ENCODE peak calls at places on chromosomes 2 and 18, in seven cellular contexts. One of them, this sample, is unnamed.

GRCh38 chr2:96737831-96738230 is 2.0 kb downstream of the LMAN2L start:
- DNase-seq in neuronal stem cell: no peak
- DNase-seq in MM.1S: no peak
- DNase-seq in endothelial cell of umbilical vein: no peak
- DNase-seq in mesenchymal stem cell: no peak
- DNase-seq in HCT116: no peak
- DNase-seq in kidney: no peak
- DNase-seq in this sample: no peak

GRCh38 chr2:109258376-109258775 is 129.4 kb downstream of the SH3RF3 start:
- DNase-seq in HCT116: no peak
- DNase-seq in mesenchymal stem cell: no peak
- DNase-seq in kidney: no peak
- DNase-seq in neuronal stem cell: no peak
- DNase-seq in MM.1S: no peak
- DNase-seq in endothelial cell of umbilical vein: no peak
- DNase-seq in this sample: no peak

GRCh38 chr2:84234103-84234502 is 225.0 kb downstream of the SUCLG1 start:
- DNase-seq in neuronal stem cell: no peak
- DNase-seq in HCT116: no peak
- DNase-seq in MM.1S: no peak
- DNase-seq in endothelial cell of umbilical vein: no peak
- DNase-seq in kidney: no peak
- DNase-seq in mesenchymal stem cell: no peak
- DNase-seq in this sample: no peak

GRCh38 chr2:10497797-10498251 is 49.7 kb upstream of the ODC1 start:
- DNase-seq in mesenchymal stem cell: peak; percentile 83
- DNase-seq in MM.1S: no peak
- DNase-seq in endothelial cell of umbilical vein: peak; percentile 4
- DNase-seq in HCT116: peak; percentile 49
- DNase-seq in neuronal stem cell: no peak
- DNase-seq in kidney: peak; percentile 91
- DNase-seq in this sample: no peak

GRCh38 chr2:173658946-173659371 is 304.3 kb downstream of the CDCA7 start:
- DNase-seq in endothelial cell of umbilical vein: no peak
- DNase-seq in MM.1S: no peak
- DNase-seq in mesenchymal stem cell: no peak
- DNase-seq in HCT116: no peak
- DNase-seq in kidney: no peak
- DNase-seq in neuronal stem cell: no peak
- DNase-seq in this sample: no peak

GRCh38 chr2:135055182-135055786 is 3.2 kb downstream of the RAB3GAP1 start:
- DNase-seq in mesenchymal stem cell: peak; percentile 69
- DNase-seq in MM.1S: no peak
- DNase-seq in HCT116: no peak
- DNase-seq in kidney: no peak
- DNase-seq in neuronal stem cell: no peak
- DNase-seq in endothelial cell of umbilical vein: peak; percentile 53
- DNase-seq in this sample: no peak

GRCh38 chr18:12017079-12017478 is 35.8 kb downstream of the IMPA2 start:
- DNase-seq in MM.1S: no peak
- DNase-seq in kidney: peak; percentile 36
- DNase-seq in mesenchymal stem cell: no peak
- DNase-seq in neuronal stem cell: no peak
- DNase-seq in HCT116: no peak
- DNase-seq in endothelial cell of umbilical vein: no peak
- DNase-seq in this sample: no peak

GRCh38 chr2:147033046-147033445 is 811.8 kb upstream of the ACVR2A start:
- DNase-seq in mesenchymal stem cell: no peak
- DNase-seq in kidney: no peak
- DNase-seq in MM.1S: no peak
- DNase-seq in HCT116: no peak
- DNase-seq in endothelial cell of umbilical vein: no peak
- DNase-seq in neuronal stem cell: no peak
- DNase-seq in this sample: no peak

GRCh38 chr2:236659758-236660150 is 90.1 kb downstream of the ACKR3 start:
- DNase-seq in kidney: no peak
- DNase-seq in HCT116: no peak
- DNase-seq in endothelial cell of umbilical vein: no peak
- DNase-seq in neuronal stem cell: no peak
- DNase-seq in MM.1S: no peak
- DNase-seq in mesenchymal stem cell: peak; percentile 62
- DNase-seq in this sample: no peak

GRCh38 chr18:10798727-10799435 is 273.1 kb downstream of the NAPG start:
- DNase-seq in endothelial cell of umbilical vein: no peak
- DNase-seq in kidney: no peak
- DNase-seq in mesenchymal stem cell: no peak
- DNase-seq in HCT116: no peak
- DNase-seq in MM.1S: peak; percentile 17
- DNase-seq in neuronal stem cell: no peak
- DNase-seq in this sample: no peak

GRCh38 chr2:70084973-70085710 is 2.1 kb upstream of the PCBP1 start:
- DNase-seq in MM.1S: peak; percentile 89
- DNase-seq in neuronal stem cell: no peak
- DNase-seq in kidney: no peak
- DNase-seq in HCT116: peak; percentile 65
- DNase-seq in endothelial cell of umbilical vein: no peak
- DNase-seq in mesenchymal stem cell: no peak
- DNase-seq in this sample: peak; percentile 94

GRCh38 chr18:73945130-73945792 is 202.4 kb downstream of the FBXO15 start:
- DNase-seq in MM.1S: no peak
- DNase-seq in kidney: no peak
- DNase-seq in mesenchymal stem cell: no peak
- DNase-seq in HCT116: no peak
- DNase-seq in endothelial cell of umbilical vein: no peak
- DNase-seq in neuronal stem cell: no peak
- DNase-seq in this sample: no peak

GRCh38 chr18:75374466-75374865 is 53.0 kb downstream of the SMIM21 start:
- DNase-seq in endothelial cell of umbilical vein: no peak
- DNase-seq in HCT116: no peak
- DNase-seq in neuronal stem cell: no peak
- DNase-seq in MM.1S: no peak
- DNase-seq in kidney: no peak
- DNase-seq in mesenchymal stem cell: no peak
- DNase-seq in this sample: no peak

GRCh38 chr2:208542465-208543041 is 136.0 kb downstream of the PTH2R start:
- DNase-seq in HCT116: no peak
- DNase-seq in neuronal stem cell: no peak
- DNase-seq in kidney: peak; percentile 13
- DNase-seq in mesenchymal stem cell: no peak
- DNase-seq in MM.1S: no peak
- DNase-seq in endothelial cell of umbilical vein: no peak
- DNase-seq in this sample: no peak

GRCh38 chr2:215141706-215142105 is 3.3 kb upstream of the ABCA12 start:
- DNase-seq in kidney: no peak
- DNase-seq in neuronal stem cell: no peak
- DNase-seq in mesenchymal stem cell: no peak
- DNase-seq in endothelial cell of umbilical vein: no peak
- DNase-seq in MM.1S: no peak
- DNase-seq in HCT116: no peak
- DNase-seq in this sample: no peak

GRCh38 chr2:232229296-232229916 is 149.1 kb upstream of the ALPP start:
- DNase-seq in endothelial cell of umbilical vein: peak; percentile 37
- DNase-seq in neuronal stem cell: no peak
- DNase-seq in HCT116: no peak
- DNase-seq in kidney: peak; percentile 73
- DNase-seq in MM.1S: no peak
- DNase-seq in mesenchymal stem cell: peak; percentile 84
- DNase-seq in this sample: no peak

GRCh38 chr2:217851191-217852020 is 151.4 kb downstream of the TNS1 start:
- DNase-seq in neuronal stem cell: no peak
- DNase-seq in mesenchymal stem cell: peak; percentile 91
- DNase-seq in HCT116: no peak
- DNase-seq in kidney: no peak
- DNase-seq in endothelial cell of umbilical vein: peak; percentile 18
- DNase-seq in MM.1S: no peak
- DNase-seq in this sample: no peak

GRCh38 chr2:154233231-154233630 is 361.5 kb downstream of the GALNT13 start:
- DNase-seq in neuronal stem cell: no peak
- DNase-seq in kidney: no peak
- DNase-seq in mesenchymal stem cell: no peak
- DNase-seq in HCT116: no peak
- DNase-seq in MM.1S: no peak
- DNase-seq in endothelial cell of umbilical vein: no peak
- DNase-seq in this sample: no peak

GRCh38 chr2:195445639-195446038 is 211.4 kb upstream of the SLC39A10 start:
- DNase-seq in kidney: no peak
- DNase-seq in MM.1S: no peak
- DNase-seq in endothelial cell of umbilical vein: no peak
- DNase-seq in HCT116: no peak
- DNase-seq in mesenchymal stem cell: peak; percentile 39
- DNase-seq in neuronal stem cell: no peak
- DNase-seq in this sample: no peak

GRCh38 chr2:181311841-181312240 is 145.3 kb upstream of the ITGA4 start:
- DNase-seq in kidney: no peak
- DNase-seq in HCT116: no peak
- DNase-seq in endothelial cell of umbilical vein: no peak
- DNase-seq in neuronal stem cell: no peak
- DNase-seq in mesenchymal stem cell: no peak
- DNase-seq in MM.1S: peak; percentile 71
- DNase-seq in this sample: peak; percentile 76

GRCh38 chr18:61765097-61765496 is 127.7 kb downstream of the RNF152 start:
- DNase-seq in mesenchymal stem cell: peak; percentile 61
- DNase-seq in neuronal stem cell: peak; percentile 11
- DNase-seq in MM.1S: no peak
- DNase-seq in endothelial cell of umbilical vein: no peak
- DNase-seq in kidney: no peak
- DNase-seq in HCT116: no peak
- DNase-seq in this sample: no peak

GRCh38 chr2:20650880-20651730 is at the start of gene HS1BP3:
- DNase-seq in endothelial cell of umbilical vein: peak; percentile 77
- DNase-seq in kidney: peak; percentile 96
- DNase-seq in HCT116: peak; percentile 28
- DNase-seq in mesenchymal stem cell: peak; percentile 72
- DNase-seq in MM.1S: peak; percentile 89
- DNase-seq in neuronal stem cell: peak; percentile 81
- DNase-seq in this sample: peak; percentile 95

DNA sequence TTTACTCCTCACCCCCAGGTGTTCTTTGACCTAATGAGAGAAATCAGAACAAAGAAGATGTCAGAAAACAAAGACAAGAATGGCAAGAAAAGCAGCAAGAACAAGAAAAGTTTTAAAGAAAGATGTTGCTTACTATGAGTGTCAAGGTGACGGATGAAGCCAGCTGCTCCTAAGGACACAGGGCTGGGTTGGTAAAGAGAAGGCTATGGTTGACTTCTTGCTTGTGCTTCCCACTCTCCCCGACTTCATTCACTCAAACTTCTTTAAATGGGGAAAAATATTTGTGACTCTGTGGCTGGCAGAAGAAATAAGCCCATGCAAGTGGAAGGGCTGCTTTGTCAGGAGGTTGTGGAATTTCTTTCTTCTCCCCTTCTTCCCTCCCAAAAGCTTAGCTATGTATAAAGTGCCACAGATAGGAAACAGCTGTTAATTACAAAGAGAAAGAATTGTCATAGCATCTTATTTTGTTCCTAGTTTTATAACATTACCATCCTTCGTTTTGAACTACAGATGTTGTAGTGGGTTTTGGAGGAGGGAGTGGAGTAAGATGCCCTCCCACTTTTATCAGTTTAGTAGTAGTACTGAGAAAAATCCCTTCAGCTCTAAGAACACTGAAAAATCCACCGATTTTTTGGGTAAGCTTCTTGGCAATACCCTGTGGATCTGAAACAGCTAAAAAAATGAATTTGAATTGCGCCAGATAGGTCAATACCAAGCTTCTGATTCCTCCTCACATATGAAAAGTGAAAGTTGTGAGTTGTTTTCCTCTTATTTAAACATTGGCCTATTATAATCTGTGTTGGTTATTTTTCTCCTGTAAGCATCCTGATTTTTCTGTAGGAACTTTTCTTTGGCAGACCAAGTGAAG is 40.7 kb downstream of the RALB start:
- DNase-seq in endothelial cell of umbilical vein: no peak
- DNase-seq in HCT116: no peak
- DNase-seq in MM.1S: no peak
- DNase-seq in kidney: no peak
- DNase-seq in mesenchymal stem cell: no peak
- DNase-seq in neuronal stem cell: no peak
- DNase-seq in this sample: no peak
- H3K9ac ChIP-seq in endothelial cell of umbilical vein: no peak overlapping the region
- H3K9ac ChIP-seq in HCT116: no peak overlapping the region
- H3K9ac ChIP-seq in MM.1S: no peak overlapping the region
- H3K9ac ChIP-seq in kidney: no peak overlapping the region
- H3K9ac ChIP-seq in mesenchymal stem cell: no peak overlapping the region
- H3K9ac ChIP-seq in neuronal stem cell: no peak overlapping the region
- H3K9ac ChIP-seq in this sample: no peak overlapping the region

GRCh38 chr18:59697236-59697932 is at the start of gene CCBE1:
- DNase-seq in MM.1S: no peak
- DNase-seq in HCT116: peak; percentile 29
- DNase-seq in kidney: peak; percentile 89
- DNase-seq in endothelial cell of umbilical vein: peak; percentile 34
- DNase-seq in mesenchymal stem cell: peak; percentile 64
- DNase-seq in neuronal stem cell: peak; percentile 81
- DNase-seq in this sample: no peak
- H3K9ac ChIP-seq in MM.1S: no peak within 1 kb of the TSS
- H3K9ac ChIP-seq in HCT116: peak within 1 kb of the TSS; percentile 16
- H3K9ac ChIP-seq in kidney: peak within 1 kb of the TSS; percentile 34
- H3K9ac ChIP-seq in endothelial cell of umbilical vein: no peak within 1 kb of the TSS
- H3K9ac ChIP-seq in mesenchymal stem cell: peak within 1 kb of the TSS; percentile 85
- H3K9ac ChIP-seq in neuronal stem cell: peak within 1 kb of the TSS; percentile 86
- H3K9ac ChIP-seq in this sample: no peak within 1 kb of the TSS

DNA sequence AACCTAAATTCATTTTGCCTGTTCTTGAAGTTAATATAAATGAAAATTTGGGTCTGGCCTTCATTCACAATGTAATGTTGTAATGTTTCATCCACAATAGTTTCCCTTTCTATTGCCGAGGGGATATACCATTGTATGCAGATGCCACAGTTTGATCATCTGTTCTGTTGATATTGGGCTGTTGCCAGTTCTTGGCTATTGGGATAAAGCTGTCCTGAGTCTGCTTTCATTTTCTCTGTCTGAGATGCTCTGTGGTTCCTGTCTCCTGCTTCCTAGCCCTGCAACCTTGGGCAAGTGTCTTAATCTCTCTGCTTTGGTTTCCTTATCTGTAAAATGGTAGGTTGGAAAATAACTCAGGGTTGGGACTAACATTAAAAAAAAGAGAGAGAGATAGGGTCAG is 25.2 kb downstream of the B3GNT2 start:
- DNase-seq in HCT116: no peak
- DNase-seq in neuronal stem cell: no peak
- DNase-seq in kidney: no peak
- DNase-seq in mesenchymal stem cell: peak; percentile 63
- DNase-seq in MM.1S: no peak
- DNase-seq in endothelial cell of umbilical vein: peak; percentile 76
- DNase-seq in this sample: no peak
- H3K9ac ChIP-seq in HCT116: no peak overlapping the region
- H3K9ac ChIP-seq in neuronal stem cell: no peak overlapping the region
- H3K9ac ChIP-seq in kidney: no peak overlapping the region
- H3K9ac ChIP-seq in mesenchymal stem cell: no peak overlapping the region
- H3K9ac ChIP-seq in MM.1S: no peak overlapping the region
- H3K9ac ChIP-seq in endothelial cell of umbilical vein: no peak overlapping the region
- H3K9ac ChIP-seq in this sample: no peak overlapping the region

DNA sequence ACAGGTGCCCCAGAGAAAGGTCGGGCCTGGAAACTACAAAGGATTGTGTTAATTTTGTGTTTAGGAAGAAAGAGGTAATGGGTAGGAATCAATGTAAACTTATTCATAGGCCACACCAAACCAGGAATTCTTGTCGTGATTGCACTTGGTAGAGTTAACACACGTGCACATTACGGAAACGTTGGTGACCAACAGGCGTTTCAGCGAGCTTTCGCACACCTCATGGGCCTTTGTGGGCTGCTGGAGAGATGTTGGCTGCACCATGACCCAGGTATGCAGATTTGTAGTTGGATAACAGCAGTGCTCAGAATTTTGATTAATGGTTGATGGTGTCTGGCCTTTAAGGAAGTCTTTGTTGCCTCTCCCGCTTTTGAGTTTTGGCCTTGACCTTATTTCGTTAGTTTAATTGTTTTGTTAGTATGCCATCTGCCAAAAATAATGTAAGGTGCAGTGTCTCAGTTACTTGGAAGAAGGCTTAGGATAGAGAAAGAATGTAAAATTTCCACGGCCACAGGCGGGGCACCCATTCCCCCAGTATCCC is 1.8 kb downstream of the ZNF236 start:
- DNase-seq in MM.1S: no peak
- DNase-seq in kidney: no peak
- DNase-seq in neuronal stem cell: no peak
- DNase-seq in HCT116: no peak
- DNase-seq in endothelial cell of umbilical vein: no peak
- DNase-seq in mesenchymal stem cell: no peak
- DNase-seq in this sample: peak; percentile 60
- H3K9ac ChIP-seq in MM.1S: no peak overlapping the region
- H3K9ac ChIP-seq in kidney: no peak overlapping the region
- H3K9ac ChIP-seq in neuronal stem cell: no peak overlapping the region
- H3K9ac ChIP-seq in HCT116: no peak overlapping the region
- H3K9ac ChIP-seq in endothelial cell of umbilical vein: no peak overlapping the region
- H3K9ac ChIP-seq in mesenchymal stem cell: peak overlapping the region; percentile 91
- H3K9ac ChIP-seq in this sample: peak overlapping the region; percentile 95

This sample was measured in Karpas-422.